ENCODE peak calls at places on chromosomes 1 and 21, in nine cellular contexts. X is heart right ventricle, M is right atrium auricular region, N is endodermal cell, B is A549, U is tibial artery, V is breast epithelium, H is cardiac muscle cell, Q is heart left ventricle. O is an unnamed sample.

GRCh38 chr1:62436039-62436465 is 797 bp upstream of the USP1 start:
- DNase-seq in X (peak; percentile 95), M (no peak), N (peak; percentile 99), B (no peak), U (no peak), V (no peak), H (no peak), Q (no peak), O (peak; percentile 93)

GRCh38 chr1:40102896-40103295 is 5.8 kb upstream of the PPT1 start:
- DNase-seq in X (no peak), M (no peak), N (no peak), B (no peak), U (no peak), V (no peak), H (no peak), Q (no peak), O (no peak)

GRCh38 chr1:4171480-4172450 is 271.7 kb upstream of the C1orf174 start:
- DNase-seq in X (no peak), M (no peak), N (peak; percentile 65), B (no peak), U (peak; percentile 44), V (peak; percentile 4), H (no peak), Q (no peak), O (no peak)

GRCh38 chr1:193311226-193311948 is 125.0 kb upstream of the B3GALT2 start:
- DNase-seq in X (no peak), M (no peak), N (no peak), B (no peak), U (no peak), V (no peak), H (no peak), Q (no peak), O (no peak)

GRCh38 chr1:44634790-44635189 is 39.5 kb downstream of the TMEM53 start:
- DNase-seq in X (no peak), M (no peak), N (no peak), B (no peak), U (no peak), V (no peak), H (no peak), Q (no peak), O (peak; percentile 16)

GRCh38 chr1:26833432-26834405 is 7.2 kb downstream of the ZDHHC18 start:
- DNase-seq in X (no peak), M (no peak), N (no peak), B (no peak), U (no peak), V (no peak), H (no peak), Q (no peak), O (no peak)

GRCh38 chr1:196180847-196181593 is 427.2 kb downstream of the KCNT2 start:
- DNase-seq in X (no peak), M (no peak), N (no peak), B (peak; percentile 13), U (no peak), V (no peak), H (no peak), Q (no peak), O (no peak)

GRCh38 chr1:8016244-8017241 is 9.6 kb downstream of the ERRFI1 start:
- DNase-seq in X (no peak), M (no peak), N (no peak), B (no peak), U (no peak), V (no peak), H (no peak), Q (no peak), O (no peak)

GRCh38 chr1:182657026-182657425 is 27.4 kb downstream of the RGS8 start:
- DNase-seq in X (no peak), M (no peak), N (no peak), B (no peak), U (no peak), V (no peak), H (no peak), Q (no peak), O (no peak)

GRCh38 chr1:240927815-240928214 is 315.9 kb upstream of the GREM2 start:
- DNase-seq in X (no peak), M (no peak), N (no peak), B (no peak), U (no peak), V (no peak), H (no peak), Q (no peak), O (no peak)

GRCh38 chr1:38561699-38562098 is 297.9 kb downstream of the RRAGC start:
- DNase-seq in X (no peak), M (no peak), N (no peak), B (no peak), U (no peak), V (no peak), H (peak; percentile 12), Q (no peak), O (no peak)

GRCh38 chr1:37720231-37721130 is 28.2 kb downstream of the CDCA8 start:
- DNase-seq in X (no peak), M (no peak), N (peak; percentile 35), B (no peak), U (no peak), V (no peak), H (no peak), Q (no peak), O (no peak)

GRCh38 chr1:214446772-214447556 is 104.4 kb downstream of the PTPN14 start:
- DNase-seq in X (no peak), M (no peak), N (peak; percentile 94), B (peak; percentile 91), U (no peak), V (peak; percentile 69), H (no peak), Q (no peak), O (no peak)

GRCh38 chr1:106924360-106924759 is 132.1 kb upstream of the PRMT6 start:
- DNase-seq in X (no peak), M (no peak), N (peak; percentile 70), B (no peak), U (no peak), V (no peak), H (peak; percentile 21), Q (no peak), O (no peak)

GRCh38 chr1:46410156-46411009 is 16.3 kb downstream of the FAAH start:
- DNase-seq in X (no peak), M (no peak), N (no peak), B (no peak), U (no peak), V (no peak), H (no peak), Q (no peak), O (no peak)

GRCh38 chr21:43467785-43468184 is 40.9 kb upstream of the SIK1 start:
- DNase-seq in X (no peak), M (no peak), N (no peak), B (no peak), U (no peak), V (no peak), H (no peak), Q (no peak), O (no peak)

DNA sequence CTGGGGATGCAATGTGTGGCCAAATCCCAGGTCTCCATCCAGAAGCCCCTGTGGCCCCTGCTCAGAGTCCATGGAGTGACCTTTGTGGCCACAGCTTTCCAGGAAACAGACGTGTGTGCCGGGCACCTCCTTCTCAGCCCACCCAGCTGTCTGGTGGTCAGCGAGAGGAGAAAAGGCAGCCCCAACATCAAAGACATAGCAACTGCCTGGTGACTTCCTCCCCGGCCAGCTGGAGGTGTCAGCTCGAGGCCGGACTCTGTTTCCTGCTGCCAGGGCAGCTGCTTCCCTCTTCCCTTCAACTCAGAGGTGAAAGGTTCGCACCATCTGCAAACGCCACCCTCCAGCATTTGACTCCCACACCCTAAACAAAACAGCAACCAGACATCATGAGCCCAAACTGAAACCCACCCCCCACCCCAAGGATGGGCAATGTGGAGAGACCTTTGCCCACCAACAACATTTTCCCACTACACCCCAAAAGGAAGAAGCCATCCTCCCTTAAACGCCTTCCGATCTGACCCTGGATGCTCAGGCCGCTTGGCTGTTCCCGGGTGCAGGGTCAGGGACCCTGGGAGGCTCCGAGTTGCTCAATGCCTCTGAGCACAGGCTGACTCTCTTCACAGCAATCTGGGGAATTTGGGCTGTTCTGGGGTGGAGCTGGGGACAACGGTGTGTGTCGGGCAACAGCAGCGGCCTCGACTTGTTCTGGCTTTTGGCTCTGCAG is 162.3 kb downstream of the PSMG1 start:
- DNase-seq in X (no peak), M (no peak), N (peak; percentile 77), B (no peak), U (no peak), V (peak; percentile 71), H (no peak), Q (no peak), O (no peak)
- H3K27ac ChIP-seq in X (no peak overlapping the region), M (no peak overlapping the region), N (no peak overlapping the region), B (peak overlapping the region; percentile 38), U (peak overlapping the region; percentile 77), V (peak overlapping the region; percentile 66), H (no peak overlapping the region), Q (no peak overlapping the region), O (no peak overlapping the region)

GRCh38 chr1:16173447-16174260 is 17.8 kb upstream of the EPHA2 start:
- DNase-seq in X (no peak), M (no peak), N (peak; percentile 80), B (no peak), U (no peak), V (peak; percentile 91), H (no peak), Q (no peak), O (peak; percentile 54)
- H3K4me1 ChIP-seq in X (peaks cover 42% of the 10 kb centered on the region), M (no peaks in the 10 kb centered on the region), N (peaks cover 7% of the 10 kb centered on the region), B (peaks cover 89% of the 10 kb centered on the region), U (peaks cover 22% of the 10 kb centered on the region), V (peaks cover 37% of the 10 kb centered on the region), H (peaks cover 10% of the 10 kb centered on the region), Q (peaks cover 14% of the 10 kb centered on the region), O (peaks cover 29% of the 10 kb centered on the region)

GRCh38 chr1:115252585-115252984 is 85.5 kb downstream of the NGF start:
- DNase-seq in X (no peak), M (no peak), N (no peak), B (no peak), U (no peak), V (no peak), H (no peak), Q (no peak), O (no peak)

GRCh38 chr1:115261511-115261910 is 76.5 kb downstream of the NGF start:
- DNase-seq in X (no peak), M (no peak), N (no peak), B (no peak), U (no peak), V (no peak), H (no peak), Q (no peak), O (no peak)

GRCh38 chr1:115255154-115255553 is 82.9 kb downstream of the NGF start:
- DNase-seq in X (no peak), M (no peak), N (no peak), B (no peak), U (no peak), V (no peak), H (no peak), Q (no peak), O (no peak)

GRCh38 chr1:115258302-115258866 is 79.7 kb downstream of the NGF start:
- DNase-seq in X (no peak), M (no peak), N (no peak), B (no peak), U (no peak), V (no peak), H (no peak), Q (no peak), O (no peak)

GRCh38 chr1:115257596-115257995 is 80.5 kb downstream of the NGF start:
- DNase-seq in X (no peak), M (no peak), N (no peak), B (no peak), U (no peak), V (no peak), H (no peak), Q (no peak), O (no peak)
- H3K27ac ChIP-seq in X (no peak overlapping the region), M (no peak overlapping the region), N (no peak overlapping the region), B (no peak overlapping the region), U (no peak overlapping the region), V (no peak overlapping the region), H (no peak overlapping the region), Q (no peak overlapping the region), O (no peak overlapping the region)

GRCh38 chr1:64042331-64043100 is 160.9 kb upstream of the UBE2U start:
- DNase-seq in X (no peak), M (no peak), N (no peak), B (no peak), U (peak; percentile 72), V (no peak), H (no peak), Q (peak; percentile 52), O (no peak)
- H3K4me1 ChIP-seq in X (peaks cover 32% of the 10 kb centered on the region), M (no peaks in the 10 kb centered on the region), N (peaks cover 4% of the 10 kb centered on the region), B (peaks cover 37% of the 10 kb centered on the region), U (peaks cover 44% of the 10 kb centered on the region), V (no peaks in the 10 kb centered on the region), H (peaks cover 38% of the 10 kb centered on the region), Q (peaks cover 6% of the 10 kb centered on the region), O (peaks cover 7% of the 10 kb centered on the region)

O was measured in pancreas.